ENCODE peak calls at places on chromosome 2, in nine cellular contexts. One of them, this sample, is unnamed.

GRCh38 chr2:82853299-82853698 is 1605.8 kb downstream of the SUCLG1 start:
- DNase-seq in NCI-H1694: no peak
- DNase-seq in astrocyte of the spinal cord: no peak
- DNase-seq in T-helper 1 cell: no peak
- DNase-seq in pancreas: no peak
- DNase-seq in T-helper 2 cell: peak; percentile 51
- DNase-seq in NCI-H1417: no peak
- DNase-seq in KG1: no peak
- DNase-seq in caudate nucleus: no peak
- DNase-seq in this sample: no peak

GRCh38 chr2:197198890-197199289 is 111.7 kb downstream of the ANKRD44 start:
- DNase-seq in NCI-H1694: no peak
- DNase-seq in astrocyte of the spinal cord: no peak
- DNase-seq in T-helper 1 cell: peak; percentile 88
- DNase-seq in pancreas: no peak
- DNase-seq in T-helper 2 cell: peak; percentile 100
- DNase-seq in NCI-H1417: no peak
- DNase-seq in KG1: peak; percentile 89
- DNase-seq in caudate nucleus: no peak
- DNase-seq in this sample: peak; percentile 99

GRCh38 chr2:9356336-9356735 is 67.0 kb downstream of the ITGB1BP1 start:
- DNase-seq in NCI-H1694: peak; percentile 73
- DNase-seq in astrocyte of the spinal cord: peak; percentile 30
- DNase-seq in T-helper 1 cell: no peak
- DNase-seq in pancreas: no peak
- DNase-seq in T-helper 2 cell: no peak
- DNase-seq in NCI-H1417: no peak
- DNase-seq in KG1: no peak
- DNase-seq in caudate nucleus: no peak
- DNase-seq in this sample: no peak

GRCh38 chr2:32008811-32009478 is 1.9 kb downstream of the MEMO1 start:
- DNase-seq in NCI-H1694: no peak
- DNase-seq in astrocyte of the spinal cord: peak; percentile 46
- DNase-seq in T-helper 1 cell: no peak
- DNase-seq in pancreas: no peak
- DNase-seq in T-helper 2 cell: peak; percentile 24
- DNase-seq in NCI-H1417: no peak
- DNase-seq in KG1: no peak
- DNase-seq in caudate nucleus: peak; percentile 16
- DNase-seq in this sample: no peak

GRCh38 chr2:6576312-6576711 is 289.4 kb downstream of the CMPK2 start:
- DNase-seq in NCI-H1694: no peak
- DNase-seq in astrocyte of the spinal cord: peak; percentile 1
- DNase-seq in T-helper 1 cell: no peak
- DNase-seq in pancreas: no peak
- DNase-seq in T-helper 2 cell: no peak
- DNase-seq in NCI-H1417: no peak
- DNase-seq in KG1: no peak
- DNase-seq in caudate nucleus: no peak
- DNase-seq in this sample: no peak

GRCh38 chr2:2898744-2899143 is 478.9 kb downstream of the EIPR1 start:
- DNase-seq in NCI-H1694: no peak
- DNase-seq in astrocyte of the spinal cord: no peak
- DNase-seq in T-helper 1 cell: no peak
- DNase-seq in pancreas: no peak
- DNase-seq in T-helper 2 cell: no peak
- DNase-seq in NCI-H1417: no peak
- DNase-seq in KG1: no peak
- DNase-seq in caudate nucleus: no peak
- DNase-seq in this sample: no peak

GRCh38 chr2:72988041-72988440 is 70.7 kb downstream of the EMX1 start:
- DNase-seq in NCI-H1694: no peak
- DNase-seq in astrocyte of the spinal cord: no peak
- DNase-seq in T-helper 1 cell: no peak
- DNase-seq in pancreas: peak; percentile 18
- DNase-seq in T-helper 2 cell: no peak
- DNase-seq in NCI-H1417: no peak
- DNase-seq in KG1: no peak
- DNase-seq in caudate nucleus: no peak
- DNase-seq in this sample: no peak

GRCh38 chr2:45275235-45275805 is 266.1 kb upstream of the SIX2 start:
- DNase-seq in NCI-H1694: no peak
- DNase-seq in astrocyte of the spinal cord: peak; percentile 52
- DNase-seq in T-helper 1 cell: no peak
- DNase-seq in pancreas: no peak
- DNase-seq in T-helper 2 cell: no peak
- DNase-seq in NCI-H1417: no peak
- DNase-seq in KG1: no peak
- DNase-seq in caudate nucleus: no peak
- DNase-seq in this sample: no peak

GRCh38 chr2:195238366-195238765 is 418.7 kb upstream of the SLC39A10 start:
- DNase-seq in NCI-H1694: no peak
- DNase-seq in astrocyte of the spinal cord: peak; percentile 20
- DNase-seq in T-helper 1 cell: no peak
- DNase-seq in pancreas: no peak
- DNase-seq in T-helper 2 cell: no peak
- DNase-seq in NCI-H1417: no peak
- DNase-seq in KG1: no peak
- DNase-seq in caudate nucleus: no peak
- DNase-seq in this sample: no peak

GRCh38 chr2:1809726-1810125 is 65.4 kb upstream of the PXDN start:
- DNase-seq in NCI-H1694: no peak
- DNase-seq in astrocyte of the spinal cord: no peak
- DNase-seq in T-helper 1 cell: no peak
- DNase-seq in pancreas: no peak
- DNase-seq in T-helper 2 cell: no peak
- DNase-seq in NCI-H1417: no peak
- DNase-seq in KG1: no peak
- DNase-seq in caudate nucleus: no peak
- DNase-seq in this sample: no peak

GRCh38 chr2:178833382-178833781 is 26.2 kb upstream of the TTN start:
- DNase-seq in NCI-H1694: no peak
- DNase-seq in astrocyte of the spinal cord: no peak
- DNase-seq in T-helper 1 cell: no peak
- DNase-seq in pancreas: no peak
- DNase-seq in T-helper 2 cell: no peak
- DNase-seq in NCI-H1417: no peak
- DNase-seq in KG1: no peak
- DNase-seq in caudate nucleus: no peak
- DNase-seq in this sample: no peak

GRCh38 chr2:212940816-212941215 is 210.6 kb downstream of the IKZF2 start:
- DNase-seq in NCI-H1694: peak; percentile 73
- DNase-seq in astrocyte of the spinal cord: peak; percentile 65
- DNase-seq in T-helper 1 cell: no peak
- DNase-seq in pancreas: no peak
- DNase-seq in T-helper 2 cell: no peak
- DNase-seq in NCI-H1417: peak; percentile 71
- DNase-seq in KG1: no peak
- DNase-seq in caudate nucleus: no peak
- DNase-seq in this sample: no peak

GRCh38 chr2:74457549-74458131 is 598 bp upstream of the WBP1 start:
- DNase-seq in NCI-H1694: peak; percentile 51
- DNase-seq in astrocyte of the spinal cord: no peak
- DNase-seq in T-helper 1 cell: peak; percentile 67
- DNase-seq in pancreas: peak; percentile 85
- DNase-seq in T-helper 2 cell: peak; percentile 93
- DNase-seq in NCI-H1417: peak; percentile 94
- DNase-seq in KG1: peak; percentile 84
- DNase-seq in caudate nucleus: peak; percentile 57
- DNase-seq in this sample: peak; percentile 8

GRCh38 chr2:122754561-122754960 is 999.1 kb downstream of the TSN start:
- DNase-seq in NCI-H1694: no peak
- DNase-seq in astrocyte of the spinal cord: no peak
- DNase-seq in T-helper 1 cell: no peak
- DNase-seq in pancreas: no peak
- DNase-seq in T-helper 2 cell: no peak
- DNase-seq in NCI-H1417: no peak
- DNase-seq in KG1: peak; percentile 38
- DNase-seq in caudate nucleus: no peak
- DNase-seq in this sample: peak; percentile 97

GRCh38 chr2:159828736-159829135 is 30.7 kb upstream of the CD302 start:
- DNase-seq in NCI-H1694: peak; percentile 68
- DNase-seq in astrocyte of the spinal cord: no peak
- DNase-seq in T-helper 1 cell: no peak
- DNase-seq in pancreas: no peak
- DNase-seq in T-helper 2 cell: no peak
- DNase-seq in NCI-H1417: no peak
- DNase-seq in KG1: no peak
- DNase-seq in caudate nucleus: no peak
- DNase-seq in this sample: no peak

GRCh38 chr2:106932644-106933043 is 46.7 kb upstream of the ST6GAL2 start:
- DNase-seq in NCI-H1694: no peak
- DNase-seq in astrocyte of the spinal cord: no peak
- DNase-seq in T-helper 1 cell: no peak
- DNase-seq in pancreas: no peak
- DNase-seq in T-helper 2 cell: no peak
- DNase-seq in NCI-H1417: no peak
- DNase-seq in KG1: no peak
- DNase-seq in caudate nucleus: no peak
- DNase-seq in this sample: no peak

GRCh38 chr2:27051902-27052645 is 606 bp downstream of the AGBL5 start:
- DNase-seq in NCI-H1694: no peak
- DNase-seq in astrocyte of the spinal cord: no peak
- DNase-seq in T-helper 1 cell: no peak
- DNase-seq in pancreas: peak; percentile 76
- DNase-seq in T-helper 2 cell: no peak
- DNase-seq in NCI-H1417: no peak
- DNase-seq in KG1: no peak
- DNase-seq in caudate nucleus: no peak
- DNase-seq in this sample: no peak

GRCh38 chr2:100733344-100734187 is 86.4 kb upstream of the NPAS2 start:
- DNase-seq in NCI-H1694: no peak
- DNase-seq in astrocyte of the spinal cord: peak; percentile 54
- DNase-seq in T-helper 1 cell: no peak
- DNase-seq in pancreas: no peak
- DNase-seq in T-helper 2 cell: no peak
- DNase-seq in NCI-H1417: no peak
- DNase-seq in KG1: no peak
- DNase-seq in caudate nucleus: no peak
- DNase-seq in this sample: peak; percentile 42

GRCh38 chr2:159139216-159139933 is 147.1 kb downstream of the WDSUB1 start:
- DNase-seq in NCI-H1694: no peak
- DNase-seq in astrocyte of the spinal cord: no peak
- DNase-seq in T-helper 1 cell: no peak
- DNase-seq in pancreas: no peak
- DNase-seq in T-helper 2 cell: no peak
- DNase-seq in NCI-H1417: no peak
- DNase-seq in KG1: no peak
- DNase-seq in caudate nucleus: no peak
- DNase-seq in this sample: no peak

GRCh38 chr2:67733517-67733916 is 329.3 kb downstream of the C1D start:
- DNase-seq in NCI-H1694: peak; percentile 56
- DNase-seq in astrocyte of the spinal cord: peak; percentile 14
- DNase-seq in T-helper 1 cell: no peak
- DNase-seq in pancreas: peak; percentile 69
- DNase-seq in T-helper 2 cell: peak; percentile 1
- DNase-seq in NCI-H1417: peak; percentile 5
- DNase-seq in KG1: no peak
- DNase-seq in caudate nucleus: no peak
- DNase-seq in this sample: no peak

GRCh38 chr2:52861606-52862005 is 906.0 kb upstream of the CHAC2 start:
- DNase-seq in NCI-H1694: no peak
- DNase-seq in astrocyte of the spinal cord: no peak
- DNase-seq in T-helper 1 cell: no peak
- DNase-seq in pancreas: no peak
- DNase-seq in T-helper 2 cell: no peak
- DNase-seq in NCI-H1417: no peak
- DNase-seq in KG1: no peak
- DNase-seq in caudate nucleus: no peak
- DNase-seq in this sample: no peak

GRCh38 chr2:34408100-34408499 is 809.0 kb upstream of the FAM98A start:
- DNase-seq in NCI-H1694: no peak
- DNase-seq in astrocyte of the spinal cord: peak; percentile 10
- DNase-seq in T-helper 1 cell: no peak
- DNase-seq in pancreas: no peak
- DNase-seq in T-helper 2 cell: peak; percentile 2
- DNase-seq in NCI-H1417: no peak
- DNase-seq in KG1: no peak
- DNase-seq in caudate nucleus: no peak
- DNase-seq in this sample: no peak

GRCh38 chr2:74552914-74553811 is 579 bp downstream of the LOXL3 start:
- DNase-seq in NCI-H1694: no peak
- DNase-seq in astrocyte of the spinal cord: no peak
- DNase-seq in T-helper 1 cell: no peak
- DNase-seq in pancreas: peak; percentile 59
- DNase-seq in T-helper 2 cell: no peak
- DNase-seq in NCI-H1417: peak; percentile 59
- DNase-seq in KG1: no peak
- DNase-seq in caudate nucleus: no peak
- DNase-seq in this sample: no peak

GRCh38 chr2:186554850-186555785 is 34.7 kb upstream of the ITGAV start:
- DNase-seq in NCI-H1694: no peak
- DNase-seq in astrocyte of the spinal cord: no peak
- DNase-seq in T-helper 1 cell: no peak
- DNase-seq in pancreas: no peak
- DNase-seq in T-helper 2 cell: no peak
- DNase-seq in NCI-H1417: no peak
- DNase-seq in KG1: no peak
- DNase-seq in caudate nucleus: no peak
- DNase-seq in this sample: no peak